ENCODE peak calls at places on chromosomes 4 and X, in seven cellular contexts. J is uterus, L is PC-3, K is cerebellar nuclear complex, W is stromal cell of bone marrow, H is hepatic stellate cell, Q is RKO. D is an unnamed sample.

GRCh38 chr4:177108708-177109107 is 201.0 kb upstream of the NEIL3 start:
- DNase-seq in J (no peak), L (peak; percentile 17), K (no peak), W (peak; percentile 54), H (peak; percentile 26), Q (peak; percentile 40), D (no peak)

GRCh38 chrX:102345916-102346315 is 93.9 kb downstream of the NXF2B start:
- DNase-seq in J (peak; percentile 45), L (peak; percentile 70), K (no peak), W (peak; percentile 13), H (peak; percentile 16), Q (peak; percentile 49), D (peak; percentile 54)

GRCh38 chr4:121256346-121256745 is 92.2 kb upstream of the TNIP3 start:
- DNase-seq in J (no peak), L (peak; percentile 57), K (no peak), W (peak; percentile 92), H (no peak), Q (peak; percentile 85), D (no peak)

GRCh38 chr4:165299399-165300060 is 27.9 kb upstream of the MSMO1 start:
- DNase-seq in J (no peak), L (no peak), K (no peak), W (no peak), H (no peak), Q (no peak), D (no peak)

GRCh38 chrX:136035663-136036062 is 50.4 kb downstream of the SLC9A6 start:
- DNase-seq in J (no peak), L (no peak), K (no peak), W (no peak), H (no peak), Q (no peak), D (no peak)

GRCh38 chr4:120871173-120871572 is 51.4 kb downstream of the PRDM5 start:
- DNase-seq in J (no peak), L (no peak), K (no peak), W (no peak), H (no peak), Q (no peak), D (no peak)

GRCh38 chr4:13635281-13635799 is 7.8 kb upstream of the BOD1L1 start:
- DNase-seq in J (no peak), L (no peak), K (no peak), W (no peak), H (no peak), Q (no peak), D (no peak)

GRCh38 chr4:145557720-145558119 is 61.5 kb upstream of the MMAA start:
- DNase-seq in J (peak; percentile 46), L (peak; percentile 86), K (no peak), W (peak; percentile 46), H (peak; percentile 41), Q (peak; percentile 50), D (peak; percentile 26)

GRCh38 chr4:8516996-8517550 is 63.1 kb upstream of the GPR78 start:
- DNase-seq in J (no peak), L (no peak), K (no peak), W (no peak), H (no peak), Q (no peak), D (no peak)

GRCh38 chrX:136689441-136689840 is 41.5 kb downstream of the CD40LG start:
- DNase-seq in J (no peak), L (no peak), K (no peak), W (no peak), H (no peak), Q (no peak), D (no peak)

GRCh38 chrX:130024127-130024526 is 41.7 kb downstream of the BCORL1 start:
- DNase-seq in J (peak; percentile 66), L (peak; percentile 43), K (no peak), W (peak; percentile 41), H (peak; percentile 74), Q (no peak), D (peak; percentile 59)

GRCh38 chr4:53932784-53933183 is 131.6 kb downstream of the CHIC2 start:
- DNase-seq in J (no peak), L (peak; percentile 56), K (no peak), W (peak; percentile 83), H (peak; percentile 61), Q (no peak), D (no peak)

GRCh38 chrX:106955004-106955772 is 35.0 kb downstream of the CLDN2 start:
- DNase-seq in J (no peak), L (peak; percentile 82), K (no peak), W (no peak), H (no peak), Q (no peak), D (no peak)

D was measured in NCI-H460.